ENCODE peak calls at places on chromosomes 6 and 20, in four cellular contexts. H is cardiac muscle cell; J is activated CD4-positive, alpha-beta T cell treated with anti-CD3 and anti-CD28 coated beads for 24 hours; W is NCI-H2081. E is an unnamed sample.

GRCh38 chr20:3995067-3995748 is 20.1 kb downstream of the RNF24 start:
- DNase-seq in H (no peak), J (no peak), W (no peak), E (no peak)

GRCh38 chr20:37564388-37565133 is 36.9 kb upstream of the BLCAP start:
- DNase-seq in H (peak; percentile 80), J (peak; percentile 35), W (peak; percentile 30), E (peak; percentile 76)

GRCh38 chr20:64121586-64121985 is 14.2 kb upstream of the NPBWR2 start:
- DNase-seq in H (no peak), J (no peak), W (no peak), E (no peak)

GRCh38 chr20:36094497-36094896 is 60.0 kb upstream of the EPB41L1 start:
- DNase-seq in H (no peak), J (no peak), W (no peak), E (no peak)

GRCh38 chr20:45946149-45946970 is 11.9 kb downstream of the PCIF1 start:
- DNase-seq in H (no peak), J (no peak), W (no peak), E (no peak)

GRCh38 chr20:61968932-61969331 is 96.7 kb downstream of the TAF4 start:
- DNase-seq in H (no peak), J (no peak), W (no peak), E (no peak)

GRCh38 chr6:122660296-122660695 is 50.1 kb downstream of the PKIB start:
- DNase-seq in H (no peak), J (no peak), W (no peak), E (no peak)

GRCh38 chr6:152313542-152314482 is 323.4 kb downstream of the SYNE1 start:
- DNase-seq in H (peak; percentile 78), J (no peak), W (no peak), E (no peak)

GRCh38 chr20:48984575-48985219 is 61.4 kb upstream of the CSE1L start:
- DNase-seq in H (no peak), J (no peak), W (no peak), E (no peak)

E was measured in NCI-H1092 treated with DMSO at 0.1 percent for 48 hours.